ENCODE peak calls at places on chromosomes 1 and 21, in six cellular contexts. Q is effector memory CD4-positive, alpha-beta T cell; A is AG10803; K is naive thymus-derived CD8-positive, alpha-beta T cell; O is NCI-H1417; J is stimulated activated CD4-positive, alpha-beta T cell treated with anti-CD3 and anti-CD28 coated beads, Interleukin-2, amount 100 ng/mL, for 4 hours. W is an unnamed sample.

GRCh38 chr1:64550505-64550904 is 80.6 kb downstream of the CACHD1 start:
- DNase-seq in Q (no peak), A (no peak), K (no peak), O (peak), J (peak), W (peak)

GRCh38 chr1:25661043-25661807 is 44.6 kb downstream of the MAN1C1 start:
- DNase-seq in Q (no peak), A (no peak), K (no peak), O (no peak), J (no peak), W (no peak)

GRCh38 chr1:30837653-30838052 is 70.9 kb downstream of the SDC3 start:
- DNase-seq in Q (no peak), A (no peak), K (no peak), O (no peak), J (no peak), W (no peak)

GRCh38 chr21:31988492-31989285 is 115.9 kb downstream of the HUNK start:
- DNase-seq in Q (no peak), A (peak), K (no peak), O (no peak), J (no peak), W (no peak)

GRCh38 chr1:153659656-153660055 is 1.2 kb downstream of the SNAPIN start:
- DNase-seq in Q (no peak), A (no peak), K (no peak), O (no peak), J (no peak), W (no peak)

GRCh38 chr21:26136686-26137085 is 33.9 kb downstream of the APP start:
- DNase-seq in Q (no peak), A (no peak), K (no peak), O (no peak), J (no peak), W (no peak)

GRCh38 chr1:244080343-244080929 is 29.4 kb downstream of the ZBTB18 start:
- DNase-seq in Q (no peak), A (no peak), K (no peak), O (no peak), J (no peak), W (no peak)

GRCh38 chr1:225654277-225654597 is 1.3 kb upstream of the ENAH start:
- DNase-seq in Q (no peak), A (no peak), K (no peak), O (no peak), J (no peak), W (no peak)

GRCh38 chr1:35809156-35810095 is 1.6 kb downstream of the AGO4 start:
- DNase-seq in Q (no peak), A (peak), K (no peak), O (no peak), J (no peak), W (no peak)

GRCh38 chr1:9922342-9922741 is 12.3 kb upstream of the CTNNBIP1 start:
- DNase-seq in Q (no peak), A (no peak), K (no peak), O (peak), J (no peak), W (no peak)

GRCh38 chr1:98783821-98784220 is 122.3 kb downstream of the SNX7 start:
- DNase-seq in Q (no peak), A (no peak), K (no peak), O (no peak), J (no peak), W (no peak)

GRCh38 chr1:118999348-119000071 is 11.4 kb upstream of the TBX15 start:
- DNase-seq in Q (no peak), A (no peak), K (no peak), O (no peak), J (no peak), W (no peak)

GRCh38 chr1:180141381-180141934 is 13.2 kb upstream of the QSOX1 start:
- DNase-seq in Q (no peak), A (no peak), K (no peak), O (no peak), J (no peak), W (no peak)

GRCh38 chr21:37675202-37675801 is 241.0 kb downstream of the KCNJ6 start:
- DNase-seq in Q (no peak), A (peak), K (peak), O (peak), J (peak), W (peak)